ENCODE peak calls at places on chromosomes 16 and 17, in five cellular contexts. Q is IMR-90, D is GM23338, L is K562, M is astrocyte. T is an unnamed sample.

GRCh38 chr17:1713878-1714487 is 3.8 kb upstream of the TLCD2 start:
- DNase-seq in Q (peak), D (peak), L (no peak), M (no peak), T (peak)

GRCh38 chr17:8857919-8858318 is 9.6 kb downstream of the PIK3R6 start:
- DNase-seq in Q (peak), D (peak), L (no peak), M (peak), T (no peak)

GRCh38 chr17:39658346-39658745 is 6.8 kb upstream of the TCAP start:
- DNase-seq in Q (no peak), D (no peak), L (no peak), M (no peak), T (no peak)

GRCh38 chr17:10843806-10844205 is 5.9 kb upstream of the PIRT start:
- DNase-seq in Q (no peak), D (peak), L (no peak), M (no peak), T (no peak)

GRCh38 chr16:67551972-67552371 is 10.4 kb upstream of the CTCF start:
- DNase-seq in Q (no peak), D (no peak), L (no peak), M (no peak), T (no peak)

GRCh38 chr16:88656291-88656980 is 5.6 kb upstream of the CYBA start:
- DNase-seq in Q (no peak), D (no peak), L (no peak), M (no peak), T (no peak)

GRCh38 chr17:6936370-6937028 is 59.4 kb upstream of the ALOX12 start:
- DNase-seq in Q (peak), D (peak), L (no peak), M (peak), T (no peak)

GRCh38 chr17:74921045-74921681 is 1.9 kb downstream of the USH1G start:
- DNase-seq in Q (no peak), D (no peak), L (no peak), M (no peak), T (no peak)

GRCh38 chr16:19876501-19877059 is 8.1 kb downstream of the GPRC5B start:
- DNase-seq in Q (no peak), D (peak), L (no peak), M (no peak), T (no peak)

GRCh38 chr17:21165922-21166598 is 39.3 kb downstream of the DHRS7B start:
- DNase-seq in Q (no peak), D (no peak), L (no peak), M (no peak), T (no peak)

DNA sequence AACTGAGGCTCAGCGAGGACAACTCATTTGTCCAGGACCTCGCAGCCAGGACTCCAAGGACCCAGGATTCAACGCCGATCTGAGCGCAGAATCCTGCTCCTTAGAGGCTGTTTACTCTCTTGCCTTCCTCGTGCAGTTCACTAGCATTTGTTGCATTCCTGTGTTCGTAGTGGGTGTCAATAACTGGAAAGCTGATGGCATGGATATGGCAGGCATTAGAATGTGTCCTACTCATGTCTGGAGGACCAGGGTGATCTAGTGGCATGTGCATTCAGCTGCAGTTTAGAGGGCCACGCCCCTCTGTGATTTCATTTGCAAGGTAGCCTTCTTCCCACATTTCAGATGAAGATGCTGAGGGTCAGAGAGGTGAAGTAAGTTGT is 510 bp downstream of the CRISPLD2 start:
- DNase-seq in Q (no peak), D (no peak), L (no peak), M (no peak), T (no peak)
- H2AFZ ChIP-seq in Q (peak), D (peak), L (no peak), M (peak), T (peak)

GRCh38 chr17:13563916-13564315 is 37.8 kb downstream of the HS3ST3A1 start:
- DNase-seq in Q (no peak), D (no peak), L (no peak), M (no peak), T (no peak)

GRCh38 chr17:13560935-13561334 is 40.8 kb downstream of the HS3ST3A1 start:
- DNase-seq in Q (no peak), D (no peak), L (no peak), M (no peak), T (no peak)

GRCh38 chr17:13562271-13562800 is 39.4 kb downstream of the HS3ST3A1 start:
- DNase-seq in Q (peak), D (no peak), L (no peak), M (no peak), T (no peak)

GRCh38 chr17:13558588-13558987 is 43.1 kb downstream of the HS3ST3A1 start:
- DNase-seq in Q (no peak), D (no peak), L (no peak), M (no peak), T (no peak)

GRCh38 chr17:13561606-13562270 is 40.0 kb downstream of the HS3ST3A1 start:
- DNase-seq in Q (no peak), D (no peak), L (no peak), M (peak), T (no peak)
- H2AFZ ChIP-seq in Q (peak), D (no peak), L (peak), M (peak), T (no peak)

DNA sequence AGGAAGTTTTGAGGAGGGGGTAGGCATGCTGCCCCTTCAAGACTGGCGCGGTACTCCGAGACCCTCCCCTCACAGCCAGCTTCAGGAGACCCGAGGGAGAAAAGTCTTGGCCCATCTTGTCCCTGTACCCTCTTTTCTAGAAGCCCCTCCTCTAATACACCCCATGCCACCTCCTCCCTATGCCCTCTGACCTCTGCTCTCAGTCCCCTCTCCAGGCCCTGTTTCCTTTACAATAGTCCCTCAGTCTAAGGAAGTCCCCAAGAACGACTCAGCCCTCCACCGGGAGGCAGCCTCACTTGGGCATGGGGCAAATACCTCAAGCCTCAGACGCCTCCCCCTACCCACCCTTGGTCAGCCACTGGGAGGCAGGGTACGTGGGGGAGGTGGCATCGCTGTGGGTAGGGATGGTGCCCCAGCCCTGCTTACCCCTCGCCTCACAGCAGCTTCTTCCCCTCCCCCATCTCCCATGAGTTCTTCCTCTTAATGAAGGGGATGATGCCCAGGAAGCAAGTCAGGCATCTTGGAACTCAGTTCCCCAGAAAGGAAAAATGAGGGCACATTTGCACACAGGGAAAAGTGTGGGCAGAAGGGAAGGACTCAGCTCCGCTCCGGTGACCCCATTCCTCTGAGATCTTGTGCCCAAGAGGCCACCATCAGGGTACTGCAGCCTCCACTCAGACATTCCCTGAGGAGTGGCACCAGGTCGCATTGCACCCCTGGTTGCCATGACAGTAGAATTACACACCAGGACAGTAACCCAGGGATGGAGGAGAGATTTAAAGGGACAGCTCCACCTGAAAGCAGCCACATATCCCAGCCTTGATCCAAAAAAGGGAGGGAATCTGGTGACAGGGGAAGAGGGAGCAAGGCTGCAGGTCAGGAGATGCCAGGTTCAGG is 6.2 kb downstream of the MPP2 start:
- DNase-seq in Q (no peak), D (peak), L (no peak), M (no peak), T (no peak)
- H2AFZ ChIP-seq in Q (peak), D (peak), L (peak), M (peak), T (peak)

DNA sequence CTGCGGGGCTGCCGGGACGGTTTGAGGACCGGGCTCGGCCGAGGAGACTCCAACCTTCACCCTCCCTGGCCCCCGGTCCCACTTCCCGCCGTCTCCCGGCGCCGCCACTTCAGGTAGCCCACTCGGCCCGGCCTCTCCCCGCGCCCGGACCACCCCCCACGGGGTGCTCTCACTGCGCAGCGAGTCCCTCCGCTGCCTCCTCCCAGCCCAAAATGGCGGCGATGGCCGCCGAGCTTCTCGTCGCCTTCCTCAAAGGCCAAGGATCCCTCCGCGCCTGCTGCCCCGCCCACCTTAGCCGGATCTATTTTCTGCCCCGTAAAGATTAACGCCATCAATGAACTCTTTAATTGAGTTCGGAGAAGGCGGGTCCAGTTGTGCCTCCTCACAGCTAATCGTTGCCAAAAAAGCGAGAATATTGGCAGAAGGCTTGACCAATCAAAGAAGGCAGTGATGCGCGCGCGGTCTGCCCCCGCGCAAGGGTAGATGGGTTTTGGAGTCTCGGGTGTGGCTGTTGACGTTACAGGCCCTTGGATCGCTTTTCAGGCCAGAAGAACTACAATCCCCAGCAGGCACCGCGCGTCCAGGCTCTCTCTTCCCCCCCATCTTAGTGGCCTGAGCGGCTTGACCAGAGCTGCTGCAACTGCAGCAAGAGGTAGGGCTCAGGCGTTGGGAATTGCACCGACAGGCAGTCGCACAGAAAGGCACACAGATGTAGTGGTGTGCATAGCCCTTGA is at the start of gene HEXIM2:
- DNase-seq in Q (peak), D (peak), L (peak), M (peak), T (peak)
- H2AFZ ChIP-seq in Q (peak), D (no peak), L (peak), M (peak), T (peak)

DNA sequence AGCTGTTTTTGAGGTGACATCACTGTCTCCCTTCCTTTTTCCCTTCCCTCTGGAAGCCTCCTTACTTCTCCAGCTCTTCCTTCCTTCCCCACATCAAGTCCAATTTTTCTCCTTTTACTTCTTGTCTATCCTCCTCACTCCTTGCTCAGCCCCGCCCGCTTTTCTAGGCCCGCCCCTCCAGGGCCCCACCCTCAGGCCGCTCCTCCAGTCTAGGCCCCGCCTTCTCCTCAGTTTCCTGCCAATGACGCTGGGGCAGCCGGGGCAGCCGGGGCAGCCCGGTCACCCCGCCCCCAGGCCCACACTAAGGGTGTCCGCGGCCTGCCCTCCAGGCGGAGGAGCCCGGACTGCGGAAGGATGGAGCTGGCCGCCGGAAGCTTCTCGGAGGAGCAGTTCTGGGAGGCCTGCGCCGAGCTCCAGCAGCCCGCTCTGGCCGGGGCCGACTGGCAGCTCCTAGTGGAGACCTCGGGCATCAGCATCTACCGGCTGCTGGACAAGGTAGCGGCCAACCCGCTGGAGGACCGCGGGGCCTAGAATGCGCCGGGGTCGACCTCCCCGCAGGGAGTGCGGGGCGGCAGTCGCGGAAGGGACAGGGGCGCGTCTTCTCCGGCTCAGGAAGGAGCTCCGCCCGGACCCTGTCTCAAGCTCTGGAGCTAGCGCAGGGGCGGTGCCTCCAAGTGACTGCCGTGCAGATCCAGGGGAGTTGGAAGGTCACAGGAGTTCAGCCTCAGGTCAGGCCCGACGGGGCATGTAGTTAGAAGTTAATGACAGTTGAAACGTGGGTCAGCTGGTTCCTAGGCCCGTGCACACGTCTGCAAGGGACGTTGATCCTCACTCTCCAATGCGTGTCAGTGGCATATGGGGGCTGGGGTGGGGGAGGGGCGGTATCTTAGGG is at the start of gene PCTP:
- DNase-seq in Q (peak), D (peak), L (peak), M (peak), T (peak)
- H2AFZ ChIP-seq in Q (peak), D (peak), L (peak), M (peak), T (peak)

GRCh38 chr16:89842471-89843408 is 14.5 kb downstream of the SPIRE2 start:
- DNase-seq in Q (peak), D (no peak), L (no peak), M (peak), T (no peak)
- H2AFZ ChIP-seq in Q (peak), D (no peak), L (no peak), M (no peak), T (no peak)